ENCODE peak calls at places on chromosome 10, in four cellular contexts. One of them, this sample, is unnamed.

GRCh38 chr10:47450442-47450841 is 33.5 kb downstream of the ANXA8 start:
- DNase-seq in H1: no peak
- DNase-seq in GM12878: no peak
- DNase-seq in K562: peak
- DNase-seq in this sample: no peak

GRCh38 chr10:96287392-96288105 is 16.2 kb upstream of the BLNK start:
- DNase-seq in H1: no peak
- DNase-seq in GM12878: peak
- DNase-seq in K562: no peak
- DNase-seq in this sample: no peak

GRCh38 chr10:78914502-78915330 is 154.1 kb upstream of the ZMIZ1 start:
- DNase-seq in H1: no peak
- DNase-seq in GM12878: peak
- DNase-seq in K562: no peak
- DNase-seq in this sample: no peak

GRCh38 chr10:133379152-133379800 is at the start of gene PAOX:
- DNase-seq in H1: no peak
- DNase-seq in GM12878: no peak
- DNase-seq in K562: peak
- DNase-seq in this sample: peak

GRCh38 chr10:20017961-20018360 is 201.7 kb downstream of the PLXDC2 start:
- DNase-seq in H1: no peak
- DNase-seq in GM12878: no peak
- DNase-seq in K562: no peak
- DNase-seq in this sample: peak

GRCh38 chr10:21172774-21173432 is 275.8 kb upstream of the NEBL start:
- DNase-seq in H1: no peak
- DNase-seq in GM12878: no peak
- DNase-seq in K562: no peak
- DNase-seq in this sample: no peak

GRCh38 chr10:3549118-3549517 is 235.9 kb downstream of the KLF6 start:
- DNase-seq in H1: no peak
- DNase-seq in GM12878: no peak
- DNase-seq in K562: no peak
- DNase-seq in this sample: no peak

GRCh38 chr10:102646610-102647432 is 2.5 kb downstream of the TRIM8 start:
- DNase-seq in H1: no peak
- DNase-seq in GM12878: no peak
- DNase-seq in K562: no peak
- DNase-seq in this sample: peak

GRCh38 chr10:3749597-3750351 is 35.2 kb downstream of the KLF6 start:
- DNase-seq in H1: no peak
- DNase-seq in GM12878: no peak
- DNase-seq in K562: no peak
- DNase-seq in this sample: peak

GRCh38 chr10:110410329-110411046 is 87.2 kb upstream of the DUSP5 start:
- DNase-seq in H1: no peak
- DNase-seq in GM12878: no peak
- DNase-seq in K562: peak
- DNase-seq in this sample: peak

GRCh38 chr10:131654471-131655087 is 246.2 kb upstream of the PPP2R2D start:
- DNase-seq in H1: no peak
- DNase-seq in GM12878: no peak
- DNase-seq in K562: no peak
- DNase-seq in this sample: no peak

GRCh38 chr10:43267811-43268210 is 946 bp upstream of the RASGEF1A start:
- DNase-seq in H1: no peak
- DNase-seq in GM12878: no peak
- DNase-seq in K562: no peak
- DNase-seq in this sample: no peak

GRCh38 chr10:59177862-59178235 is 1.4 kb downstream of the PHYHIPL start:
- DNase-seq in H1: no peak
- DNase-seq in GM12878: no peak
- DNase-seq in K562: no peak
- DNase-seq in this sample: no peak

GRCh38 chr10:69696073-69696731 is 66.2 kb downstream of the FAM241B start:
- DNase-seq in H1: peak
- DNase-seq in GM12878: no peak
- DNase-seq in K562: peak
- DNase-seq in this sample: peak

GRCh38 chr10:100008142-100008522 is 1.6 kb downstream of the DNMBP start:
- DNase-seq in H1: no peak
- DNase-seq in GM12878: no peak
- DNase-seq in K562: peak
- DNase-seq in this sample: peak

GRCh38 chr10:57960406-57960805 is 307.3 kb downstream of the IPMK start:
- DNase-seq in H1: no peak
- DNase-seq in GM12878: no peak
- DNase-seq in K562: no peak
- DNase-seq in this sample: no peak

GRCh38 chr10:3471927-3472704 is 299.5 kb upstream of the PITRM1 start:
- DNase-seq in H1: no peak
- DNase-seq in GM12878: no peak
- DNase-seq in K562: no peak
- DNase-seq in this sample: no peak

GRCh38 chr10:79051766-79052165 is 17.0 kb upstream of the ZMIZ1 start:
- DNase-seq in H1: no peak
- DNase-seq in GM12878: no peak
- DNase-seq in K562: no peak
- DNase-seq in this sample: no peak

GRCh38 chr10:132631348-132631735 is 93.8 kb downstream of the INPP5A start:
- DNase-seq in H1: no peak
- DNase-seq in GM12878: no peak
- DNase-seq in K562: no peak
- DNase-seq in this sample: no peak

GRCh38 chr10:82477776-82478175 is 602.8 kb downstream of the NRG3 start:
- DNase-seq in H1: no peak
- DNase-seq in GM12878: no peak
- DNase-seq in K562: no peak
- DNase-seq in this sample: no peak

GRCh38 chr10:71257292-71257997 is 45.1 kb downstream of the UNC5B start:
- DNase-seq in H1: no peak
- DNase-seq in GM12878: no peak
- DNase-seq in K562: no peak
- DNase-seq in this sample: no peak

GRCh38 chr10:22648547-22648961 is 65.8 kb downstream of the PIP4K2A start:
- DNase-seq in H1: no peak
- DNase-seq in GM12878: peak
- DNase-seq in K562: no peak
- DNase-seq in this sample: peak

GRCh38 chr10:16470747-16471146 is 33.9 kb downstream of the PTER start:
- DNase-seq in H1: no peak
- DNase-seq in GM12878: no peak
- DNase-seq in K562: peak
- DNase-seq in this sample: no peak

GRCh38 chr10:119031496-119032059 is 2.1 kb downstream of the NANOS1 start:
- DNase-seq in H1: no peak
- DNase-seq in GM12878: no peak
- DNase-seq in K562: no peak
- DNase-seq in this sample: peak

GRCh38 chr10:77711683-77712049 is 74.1 kb upstream of the KCNMA1 start:
- DNase-seq in H1: no peak
- DNase-seq in GM12878: no peak
- DNase-seq in K562: no peak
- DNase-seq in this sample: no peak

GRCh38 chr10:70142555-70142954 is 3.9 kb downstream of the TYSND1 start:
- DNase-seq in H1: no peak
- DNase-seq in GM12878: no peak
- DNase-seq in K562: no peak
- DNase-seq in this sample: no peak

GRCh38 chr10:22459496-22459895 is 114.2 kb downstream of the SPAG6 start:
- DNase-seq in H1: no peak
- DNase-seq in GM12878: no peak
- DNase-seq in K562: no peak
- DNase-seq in this sample: no peak

GRCh38 chr10:97584798-97585438 is 729 bp downstream of the HOGA1 start:
- DNase-seq in H1: no peak
- DNase-seq in GM12878: no peak
- DNase-seq in K562: no peak
- DNase-seq in this sample: no peak

GRCh38 chr10:101782811-101783735 is at the start of gene NPM3:
- DNase-seq in H1: no peak
- DNase-seq in GM12878: no peak
- DNase-seq in K562: peak
- DNase-seq in this sample: peak

GRCh38 chr10:75071164-75071489 is 40.3 kb upstream of the SAMD8 start:
- DNase-seq in H1: no peak
- DNase-seq in GM12878: no peak
- DNase-seq in K562: no peak
- DNase-seq in this sample: peak

GRCh38 chr10:110029448-110029847 is 21.7 kb downstream of the ADD3 start:
- DNase-seq in H1: no peak
- DNase-seq in GM12878: no peak
- DNase-seq in K562: no peak
- DNase-seq in this sample: peak

GRCh38 chr10:35336084-35336831 is at the start of gene CCNY:
- DNase-seq in H1: no peak
- DNase-seq in GM12878: no peak
- DNase-seq in K562: peak
- DNase-seq in this sample: peak

GRCh38 chr10:75211007-75211735 is 575 bp downstream of the VDAC2 start:
- DNase-seq in H1: no peak
- DNase-seq in GM12878: no peak
- DNase-seq in K562: peak
- DNase-seq in this sample: peak

GRCh38 chr10:132065491-132066105 is at the start of gene JAKMIP3:
- DNase-seq in H1: no peak
- DNase-seq in GM12878: no peak
- DNase-seq in K562: no peak
- DNase-seq in this sample: peak

GRCh38 chr10:114893248-114893647 is 44.7 kb upstream of the TRUB1 start:
- DNase-seq in H1: no peak
- DNase-seq in GM12878: no peak
- DNase-seq in K562: peak
- DNase-seq in this sample: peak

GRCh38 chr10:121078672-121079102 is 227.5 kb downstream of the WDR11 start:
- DNase-seq in H1: no peak
- DNase-seq in GM12878: no peak
- DNase-seq in K562: no peak
- DNase-seq in this sample: no peak

GRCh38 chr10:70856454-70856853 is 31.9 kb downstream of the PCBD1 start:
- DNase-seq in H1: no peak
- DNase-seq in GM12878: no peak
- DNase-seq in K562: no peak
- DNase-seq in this sample: no peak

GRCh38 chr10:97361050-97361901 is 26.7 kb upstream of the FRAT2 start:
- DNase-seq in H1: no peak
- DNase-seq in GM12878: no peak
- DNase-seq in K562: no peak
- DNase-seq in this sample: peak

GRCh38 chr10:31932838-31933237 is 4.2 kb upstream of the ARHGAP12 start:
- DNase-seq in H1: no peak
- DNase-seq in GM12878: no peak
- DNase-seq in K562: no peak
- DNase-seq in this sample: no peak
- TF ChIP-seq CHD1 in H1: no peak
- TF ChIP-seq CHD1 in GM12878: no peak
- TF ChIP-seq CHD1 in K562: no peak
- TF ChIP-seq CHD1 in this sample: no peak

DNA sequence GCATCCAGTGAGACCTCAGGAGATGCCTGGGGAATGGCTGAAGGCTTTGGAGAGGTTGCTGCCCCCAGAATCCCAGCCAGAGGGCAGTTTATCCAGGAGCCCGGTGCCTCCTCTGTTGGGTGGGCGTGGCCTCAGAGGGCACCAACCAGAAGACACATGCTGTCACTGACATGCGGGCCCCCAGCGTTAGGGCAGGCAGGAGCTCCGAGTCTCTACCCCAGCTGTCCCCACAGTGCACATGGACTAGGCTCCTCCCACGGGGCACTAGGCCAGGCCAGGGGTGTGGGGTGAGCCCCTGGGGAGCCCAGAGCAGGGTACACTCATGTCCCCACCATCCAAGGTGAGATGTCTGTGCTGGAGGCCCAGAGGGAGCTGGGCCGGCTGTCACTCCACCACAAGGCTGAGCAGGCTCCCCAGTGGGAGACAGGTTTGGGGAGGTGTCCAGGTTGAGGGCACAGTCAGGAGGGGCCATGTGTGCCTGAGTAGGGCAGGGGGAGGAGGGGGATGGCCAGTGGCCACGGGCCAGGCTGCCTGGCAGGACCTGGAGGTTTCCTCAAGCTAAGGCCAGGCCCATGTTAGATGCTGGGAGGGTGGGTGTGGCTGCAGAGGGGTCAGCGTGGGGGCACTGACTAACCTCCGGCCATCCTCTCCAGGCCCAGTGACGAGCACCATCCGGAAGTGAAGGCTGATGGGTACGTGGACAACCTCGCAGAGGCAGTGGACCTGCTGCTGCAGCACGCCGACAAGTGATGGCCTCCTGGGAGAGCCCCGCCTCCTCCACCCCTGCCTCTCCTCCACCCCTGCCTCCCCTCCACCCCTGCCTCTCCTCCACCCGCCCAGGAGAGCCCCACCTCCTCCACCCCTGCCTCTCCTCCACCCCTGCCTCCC is 131.3 kb downstream of the FAM53B start:
- DNase-seq in H1: no peak
- DNase-seq in GM12878: no peak
- DNase-seq in K562: peak
- DNase-seq in this sample: peak
- TF ChIP-seq CHD1 in H1: no peak
- TF ChIP-seq CHD1 in GM12878: no peak
- TF ChIP-seq CHD1 in K562: no peak
- TF ChIP-seq CHD1 in this sample: no peak

DNA sequence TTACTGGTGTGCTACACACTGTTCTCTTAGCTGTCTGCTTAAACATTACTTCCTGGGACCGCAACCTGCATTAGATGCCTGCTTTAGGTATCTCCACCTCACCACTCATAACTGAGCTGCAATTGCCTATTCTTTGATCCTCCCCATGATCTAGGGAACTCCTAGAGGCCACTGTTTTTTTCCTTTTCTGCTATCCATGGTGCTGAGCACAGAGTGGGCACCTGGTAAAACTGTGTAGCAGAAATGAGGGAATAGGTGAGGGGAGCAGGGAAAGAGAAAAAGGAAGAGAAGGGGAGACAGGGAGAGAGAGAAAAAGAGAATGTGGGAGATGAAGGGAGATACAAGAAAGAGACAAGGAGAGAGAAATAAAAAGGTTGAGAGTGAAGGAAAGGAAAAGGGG is 434.9 kb downstream of the ADRA2A start:
- DNase-seq in H1: no peak
- DNase-seq in GM12878: no peak
- DNase-seq in K562: no peak
- DNase-seq in this sample: no peak
- TF ChIP-seq CHD1 in H1: no peak
- TF ChIP-seq CHD1 in GM12878: no peak
- TF ChIP-seq CHD1 in K562: no peak
- TF ChIP-seq CHD1 in this sample: no peak

GRCh38 chr10:87000491-87000890 is 19.6 kb upstream of the FAM25A start:
- DNase-seq in H1: no peak
- DNase-seq in GM12878: no peak
- DNase-seq in K562: no peak
- DNase-seq in this sample: peak
- TF ChIP-seq CHD1 in H1: no peak
- TF ChIP-seq CHD1 in GM12878: no peak
- TF ChIP-seq CHD1 in K562: no peak
- TF ChIP-seq CHD1 in this sample: no peak

GRCh38 chr10:48729222-48729621 is 44.5 kb downstream of the WDFY4 start:
- DNase-seq in H1: no peak
- DNase-seq in GM12878: no peak
- DNase-seq in K562: no peak
- DNase-seq in this sample: no peak
- TF ChIP-seq CHD1 in H1: no peak
- TF ChIP-seq CHD1 in GM12878: no peak
- TF ChIP-seq CHD1 in K562: no peak
- TF ChIP-seq CHD1 in this sample: no peak